ENCODE peak calls at places on chromosomes 3 and 15, in six cellular contexts. D is mucosa of descending colon, I is RWPE1, Q is neural crest cell, Z is PC-9, B is neural progenitor cell. X is an unnamed sample.

GRCh38 chr3:15404767-15405166 is 22.6 kb downstream of the METTL6 start:
- DNase-seq in Z (no peak), I (no peak), Q (no peak), D (no peak), B (no peak), X (no peak)

GRCh38 chr3:195882002-195882441 is 26.3 kb downstream of the TNK2 start:
- DNase-seq in B (no peak), Q (no peak), Z (no peak), I (no peak), D (no peak), X (no peak)

GRCh38 chr3:73520931-73521461 is 103.7 kb downstream of the PDZRN3 start:
- DNase-seq in D (no peak), Q (no peak), B (no peak), Z (no peak), I (no peak), X (no peak)

GRCh38 chr3:72977463-72977862 is 19.1 kb upstream of the PPP4R2 start:
- DNase-seq in B (no peak), D (no peak), Q (no peak), Z (no peak), I (no peak), X (no peak)

GRCh38 chr3:132448211-132448961 is 31.1 kb downstream of the DNAJC13 start:
- DNase-seq in B (no peak), D (no peak), Q (no peak), I (no peak), Z (no peak), X (no peak)

GRCh38 chr3:121962443-121962842 is 59.6 kb downstream of the ILDR1 start:
- DNase-seq in Q (no peak), I (no peak), B (no peak), D (no peak), Z (no peak), X (no peak)

GRCh38 chr15:71810256-71811035 is at the start of gene NR2E3:
- DNase-seq in D (no peak), Z (no peak), Q (no peak), B (no peak), I (no peak), X (no peak)

GRCh38 chr3:72739521-72740466 is 108.5 kb downstream of the SHQ1 start:
- DNase-seq in D (no peak), Z (no peak), B (no peak), I (no peak), Q (no peak), X (no peak)

GRCh38 chr3:171358171-171358890 is 101.9 kb downstream of the TNIK start:
- DNase-seq in Q (no peak), Z (no peak), I (no peak), D (no peak), B (no peak), X (no peak)

GRCh38 chr3:148681080-148681479 is 16.6 kb upstream of the AGTR1 start:
- DNase-seq in B (no peak), D (no peak), I (peak; percentile 20), Q (no peak), Z (no peak), X (no peak)

GRCh38 chr3:146783446-146783845 is 178.3 kb upstream of the PLSCR5 start:
- DNase-seq in D (no peak), B (no peak), I (no peak), Z (no peak), Q (no peak), X (no peak)

GRCh38 chr3:52671676-52672075 is 14.0 kb downstream of the PBRM1 start:
- DNase-seq in B (no peak), I (no peak), Z (no peak), D (no peak), Q (no peak), X (no peak)

GRCh38 chr3:33063651-33064051 is 33.3 kb downstream of the GLB1 start:
- DNase-seq in B (no peak), I (no peak), Q (no peak), D (no peak), Z (no peak), X (no peak)

GRCh38 chr3:44468572-44469520 is 8.6 kb downstream of the ZNF445 start:
- DNase-seq in Z (peak; percentile 11), D (no peak), B (no peak), I (peak; percentile 19), Q (no peak), X (peak; percentile 18)

GRCh38 chr3:194811118-194811517 is 125.4 kb downstream of the FAM43A start:
- DNase-seq in D (no peak), B (no peak), Q (no peak), I (no peak), Z (no peak), X (no peak)

GRCh38 chr3:189508784-189509489 is 122.3 kb upstream of the TP63 start:
- DNase-seq in D (no peak), B (no peak), Q (no peak), Z (no peak), I (no peak), X (no peak)

GRCh38 chr3:14699643-14700042 is 24.7 kb downstream of the C3orf20 start:
- DNase-seq in D (no peak), I (no peak), Q (no peak), B (no peak), Z (no peak), X (no peak)

GRCh38 chr15:89293012-89293411 is 41.6 kb downstream of the POLG start:
- DNase-seq in Z (no peak), Q (no peak), I (no peak), D (no peak), B (no peak), X (no peak)

GRCh38 chr3:101095703-101096102 is 102.5 kb upstream of the ABI3BP start:
- DNase-seq in I (no peak), B (no peak), Z (no peak), D (no peak), Q (no peak), X (no peak)

GRCh38 chr3:23948761-23949160 is 3.7 kb downstream of the NR1D2 start:
- DNase-seq in B (no peak), D (no peak), I (peak; percentile 18), Z (no peak), Q (no peak), X (no peak)

GRCh38 chr15:39860871-39861270 is 59.2 kb downstream of the GPR176 start:
- DNase-seq in D (no peak), B (no peak), I (no peak), Z (no peak), Q (no peak), X (no peak)

GRCh38 chr3:37491343-37491742 is 317.0 kb upstream of the LRRFIP2 start:
- DNase-seq in I (no peak), Z (no peak), B (no peak), D (no peak), Q (no peak), X (no peak)

GRCh38 chr3:57821765-57822164 is 65.7 kb downstream of the SLMAP start:
- DNase-seq in Z (no peak), D (no peak), B (no peak), I (no peak), Q (no peak), X (no peak)

GRCh38 chr3:195113536-195113935 is 157.4 kb downstream of the XXYLT1 start:
- DNase-seq in D (no peak), Q (no peak), Z (no peak), I (no peak), B (no peak), X (no peak)

GRCh38 chr3:7292362-7292761 is 431.4 kb downstream of the GRM7 start:
- DNase-seq in B (no peak), D (no peak), Z (no peak), I (no peak), Q (no peak), X (no peak)

GRCh38 chr3:8641472-8641871 is 3.1 kb downstream of the SSUH2 start:
- DNase-seq in Q (no peak), B (no peak), Z (no peak), D (no peak), I (no peak), X (no peak)

DNA sequence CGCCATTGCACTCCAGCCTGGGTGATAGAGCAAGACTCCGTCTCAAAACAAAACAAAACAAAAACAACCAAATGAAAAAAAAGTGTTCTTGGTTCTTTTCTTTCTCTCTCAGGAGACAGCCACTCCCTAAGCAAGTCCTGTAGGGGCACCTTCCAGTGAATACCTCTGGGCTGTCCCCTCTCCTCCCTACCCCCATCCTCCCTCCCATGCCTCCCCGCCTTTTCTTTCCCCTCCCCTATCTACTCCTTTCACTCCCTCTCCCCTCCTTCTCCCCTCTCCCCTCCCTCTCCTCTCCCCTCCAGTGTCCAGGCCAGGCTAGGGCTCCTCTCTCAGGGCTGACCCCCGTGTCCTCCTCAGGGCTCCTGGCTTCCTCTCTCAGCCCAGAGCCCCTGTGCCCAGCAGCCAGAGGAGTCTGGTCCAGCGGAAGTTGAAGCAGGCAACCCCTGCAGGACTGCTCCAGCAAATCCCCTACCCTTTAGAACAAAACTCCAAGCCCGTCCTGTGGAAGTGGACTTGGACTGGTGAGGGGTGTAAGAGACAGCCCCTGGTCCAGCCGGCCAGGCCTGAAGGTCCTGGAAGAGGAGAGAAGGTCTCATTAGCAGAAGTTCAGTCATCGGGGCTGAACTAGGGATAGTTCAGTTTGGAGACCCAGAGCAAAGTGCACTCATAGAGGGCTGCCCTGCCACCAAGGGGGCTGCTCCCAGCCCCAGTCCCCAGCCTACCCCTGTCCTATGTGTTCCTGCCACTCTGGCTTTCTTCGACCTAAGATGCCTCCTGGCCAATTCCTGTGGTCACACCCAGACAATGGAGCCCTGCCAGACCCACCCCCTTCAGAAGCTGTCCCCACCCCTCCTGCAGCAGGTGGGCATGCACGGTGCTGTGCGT is 79.8 kb upstream of the IQSEC1 start:
- DNase-seq in Q (no peak), B (peak; percentile 43), I (no peak), Z (peak; percentile 48), D (no peak), X (no peak)
- TF ChIP-seq CTCF in Q (no peak), B (peak; percentile 29), I (no peak), Z (no peak), D (no peak), X (no peak)

GRCh38 chr15:48427960-48428547 is 96.8 kb downstream of the DUT start:
- DNase-seq in Q (no peak), B (no peak), I (peak; percentile 36), D (no peak), Z (no peak), X (no peak)
- TF ChIP-seq CTCF in Q (no peak), B (no peak), I (no peak), D (no peak), Z (no peak), X (no peak)

GRCh38 chr3:192212335-192212734 is 515.0 kb downstream of the FGF12 start:
- DNase-seq in B (no peak), D (no peak), Z (no peak), I (no peak), Q (no peak), X (no peak)
- TF ChIP-seq CTCF in B (peak; percentile 40), D (no peak), Z (peak; percentile 53), I (peak; percentile 40), Q (peak; percentile 32), X (peak; percentile 15)

DNA sequence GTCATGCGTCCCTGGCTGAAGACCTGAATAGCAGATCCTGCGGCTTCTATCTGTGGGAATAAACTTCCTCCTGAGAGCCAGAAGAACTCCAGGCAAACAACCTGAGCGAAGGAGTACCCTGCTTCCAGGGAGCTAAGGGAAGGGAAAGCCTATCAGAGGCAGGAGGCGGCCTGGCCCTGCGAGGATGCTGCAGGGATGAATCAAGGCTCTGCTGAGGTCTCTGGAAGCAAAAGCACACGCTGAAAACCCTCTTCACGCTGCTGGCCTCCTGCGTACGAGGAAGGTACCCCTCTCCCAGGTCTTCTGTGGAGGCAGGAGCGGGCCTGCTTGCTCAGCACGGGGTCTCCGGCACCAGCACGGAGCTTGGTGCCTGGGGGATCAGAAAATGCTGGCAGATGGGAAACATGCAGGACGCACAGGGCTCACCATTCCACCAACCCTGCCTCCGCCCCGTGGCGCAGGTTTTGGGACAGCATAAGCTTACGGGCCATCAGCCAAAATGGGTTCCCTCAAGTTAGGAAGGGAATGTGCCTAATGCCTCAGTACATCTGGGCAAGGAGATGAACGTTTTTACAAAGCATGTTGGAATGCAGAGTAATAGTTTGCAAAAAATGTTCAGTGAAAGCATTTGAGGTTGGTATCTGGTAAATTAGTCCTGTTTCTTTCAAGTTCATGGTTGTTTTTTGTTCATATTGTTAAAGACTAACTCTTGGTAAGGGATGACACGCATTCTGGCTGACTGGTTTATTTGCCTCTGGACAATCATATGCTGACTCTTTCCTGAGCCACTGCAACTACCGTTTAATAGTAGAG is 72.3 kb downstream of the CHSY1 start:
- DNase-seq in I (no peak), Q (no peak), Z (no peak), D (no peak), B (no peak), X (no peak)
- TF ChIP-seq CTCF in I (no peak), Q (no peak), Z (no peak), D (no peak), B (no peak), X (no peak)

X was measured in nephron progenitor cell.